ENCODE peak calls at places on chromosomes 4 and X, in nine cellular contexts. T is PC-3, P is HFFc6, I is brain microvascular endothelial cell, Y is NB4, U is left lung, L is lower lobe of right lung, Z is GM23338, J is adrenal gland. A is an unnamed sample.

GRCh38 chr4:138310991-138311390 is 68.8 kb upstream of the SLC7A11 start:
- DNase-seq in T (no peak), P (peak; percentile 52), I (peak; percentile 55), Y (no peak), U (no peak), L (no peak), Z (no peak), J (no peak), A (no peak)

GRCh38 chrX:101931104-101931493 is 728 bp downstream of the ZMAT1 start:
- DNase-seq in T (no peak), P (no peak), I (no peak), Y (no peak), U (no peak), L (no peak), Z (peak; percentile 44), J (no peak), A (no peak)

GRCh38 chr4:3009422-3009821 is 46.1 kb downstream of the GRK4 start:
- DNase-seq in T (no peak), P (no peak), I (no peak), Y (peak; percentile 40), U (no peak), L (no peak), Z (peak; percentile 68), J (no peak), A (no peak)

GRCh38 chr4:123811763-123812390 is 415.3 kb downstream of the SPRY1 start:
- DNase-seq in T (no peak), P (no peak), I (no peak), Y (no peak), U (no peak), L (no peak), Z (no peak), J (no peak), A (no peak)

GRCh38 chr4:156751486-156751885 is 220.1 kb downstream of the PDGFC start:
- DNase-seq in T (peak; percentile 62), P (peak; percentile 63), I (peak; percentile 20), Y (no peak), U (no peak), L (no peak), Z (no peak), J (no peak), A (no peak)

GRCh38 chrX:37912797-37913196 is 65.4 kb upstream of the DYNLT3 start:
- DNase-seq in T (no peak), P (no peak), I (no peak), Y (no peak), U (no peak), L (no peak), Z (no peak), J (no peak), A (no peak)

GRCh38 chr4:3317656-3318211 is 24.9 kb downstream of the RGS12 start:
- DNase-seq in T (no peak), P (no peak), I (no peak), Y (no peak), U (no peak), L (no peak), Z (no peak), J (peak; percentile 10), A (no peak)

GRCh38 chr4:25457053-25457715 is 80.1 kb downstream of the ANAPC4 start:
- DNase-seq in T (peak; percentile 65), P (peak; percentile 36), I (no peak), Y (no peak), U (no peak), L (no peak), Z (no peak), J (no peak), A (no peak)

GRCh38 chr4:175035907-175036306 is 117.7 kb downstream of the ADAM29 start:
- DNase-seq in T (peak; percentile 66), P (no peak), I (peak; percentile 85), Y (no peak), U (no peak), L (no peak), Z (no peak), J (no peak), A (no peak)

GRCh38 chrX:100635989-100636320 is 651 bp downstream of the TSPAN6 start:
- DNase-seq in T (no peak), P (no peak), I (no peak), Y (no peak), U (no peak), L (no peak), Z (peak; percentile 38), J (no peak), A (no peak)

GRCh38 chr4:76738081-76738931 is 159.6 kb downstream of the SOWAHB start:
- DNase-seq in T (no peak), P (peak; percentile 94), I (no peak), Y (no peak), U (no peak), L (no peak), Z (no peak), J (peak; percentile 73), A (no peak)

DNA sequence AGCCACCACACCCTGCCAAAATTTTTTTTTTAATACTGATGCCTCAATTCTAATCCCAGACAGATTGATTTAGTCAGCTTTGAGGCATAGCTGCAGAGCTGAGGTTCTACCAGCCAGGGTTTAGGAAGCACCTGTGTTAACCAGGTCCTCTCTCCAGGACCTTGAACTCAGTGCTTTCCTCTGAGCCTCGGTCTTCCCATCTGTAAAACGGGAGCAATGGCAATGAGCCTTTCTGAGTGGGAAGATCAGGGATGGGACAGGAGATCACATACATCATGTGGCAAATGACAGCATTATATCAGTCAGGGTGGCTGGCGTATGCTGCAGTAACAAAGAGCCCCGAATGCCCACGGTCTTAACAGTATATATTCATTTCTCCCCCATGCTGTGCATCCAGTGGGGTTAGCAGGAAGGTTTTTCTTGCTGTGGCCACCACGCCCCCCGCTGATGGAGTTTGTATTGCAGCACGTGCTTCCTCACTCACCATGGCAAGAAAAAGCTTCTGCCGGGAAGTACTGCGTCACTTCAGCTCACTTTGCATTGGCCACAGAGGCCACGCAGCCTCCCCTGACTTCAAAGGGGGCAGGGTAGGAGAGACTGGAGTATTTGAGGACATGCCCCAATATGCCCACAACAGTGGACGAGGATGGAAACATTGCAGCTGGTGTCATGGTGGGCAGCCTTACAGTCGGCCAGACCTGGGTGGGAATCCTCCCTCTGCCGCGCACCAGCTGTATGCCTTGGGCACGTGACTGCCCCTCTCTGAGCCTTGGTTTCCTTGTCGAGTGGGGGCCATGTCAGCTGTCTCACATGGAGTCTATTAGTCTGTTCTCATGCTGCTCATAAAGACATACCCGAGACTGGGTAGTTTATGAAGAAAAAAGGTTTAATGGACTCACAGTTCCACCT is 24.1 kb upstream of the MRFAP1 start:
- DNase-seq in T (no peak), P (no peak), I (no peak), Y (peak; percentile 33), U (no peak), L (no peak), Z (peak; percentile 33), J (no peak), A (no peak)
- TF ChIP-seq CTCF in T (no peak), P (no peak), I (no peak), Y (no peak), U (no peak), L (no peak), Z (peak; percentile 24), J (no peak), A (no peak)

GRCh38 chrX:16993791-16994318 is 47.4 kb downstream of the REPS2 start:
- DNase-seq in T (peak; percentile 4), P (no peak), I (no peak), Y (peak; percentile 8), U (no peak), L (no peak), Z (peak; percentile 17), J (no peak), A (no peak)
- TF ChIP-seq CTCF in T (peak; percentile 50), P (no peak), I (peak; percentile 46), Y (peak; percentile 30), U (no peak), L (no peak), Z (peak; percentile 55), J (no peak), A (no peak)

DNA sequence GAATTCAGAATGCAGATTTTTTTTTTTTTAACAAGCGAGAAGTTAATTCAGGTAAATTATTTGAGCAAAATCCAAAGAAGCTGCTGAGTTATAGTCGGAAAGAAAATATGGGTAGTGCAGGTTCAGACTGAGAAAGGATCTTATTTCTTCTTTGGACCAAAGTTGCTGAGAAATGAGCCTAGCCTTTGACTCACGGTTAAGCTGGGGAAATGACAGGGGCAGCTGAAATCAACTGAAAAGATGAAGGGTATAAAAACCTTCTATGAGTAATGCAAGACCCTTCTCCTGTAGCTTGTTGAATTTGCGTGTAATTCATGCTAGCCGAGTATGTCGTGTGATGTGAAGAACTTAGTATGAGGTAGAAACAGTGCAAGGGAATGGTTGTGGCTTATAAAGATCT is 63.0 kb downstream of the KIAA0232 start:
- DNase-seq in T (no peak), P (no peak), I (no peak), Y (no peak), U (no peak), L (no peak), Z (no peak), J (no peak), A (no peak)
- TF ChIP-seq CTCF in T (no peak), P (no peak), I (no peak), Y (no peak), U (no peak), L (no peak), Z (no peak), J (no peak), A (no peak)

GRCh38 chr4:7155611-7156071 is 36.7 kb upstream of the SORCS2 start:
- DNase-seq in T (no peak), P (no peak), I (no peak), Y (no peak), U (peak; percentile 55), L (peak; percentile 47), Z (no peak), J (peak; percentile 66), A (peak; percentile 36)

GRCh38 chr4:7157140-7157488 is 35.2 kb upstream of the SORCS2 start:
- DNase-seq in T (no peak), P (no peak), I (no peak), Y (no peak), U (no peak), L (no peak), Z (no peak), J (no peak), A (no peak)

GRCh38 chr4:7157666-7158065 is 34.7 kb upstream of the SORCS2 start:
- DNase-seq in T (no peak), P (no peak), I (no peak), Y (no peak), U (no peak), L (no peak), Z (no peak), J (no peak), A (no peak)

GRCh38 chr4:7158081-7158750 is 34.1 kb upstream of the SORCS2 start:
- DNase-seq in T (no peak), P (no peak), I (no peak), Y (no peak), U (no peak), L (no peak), Z (no peak), J (no peak), A (peak; percentile 20)

DNA sequence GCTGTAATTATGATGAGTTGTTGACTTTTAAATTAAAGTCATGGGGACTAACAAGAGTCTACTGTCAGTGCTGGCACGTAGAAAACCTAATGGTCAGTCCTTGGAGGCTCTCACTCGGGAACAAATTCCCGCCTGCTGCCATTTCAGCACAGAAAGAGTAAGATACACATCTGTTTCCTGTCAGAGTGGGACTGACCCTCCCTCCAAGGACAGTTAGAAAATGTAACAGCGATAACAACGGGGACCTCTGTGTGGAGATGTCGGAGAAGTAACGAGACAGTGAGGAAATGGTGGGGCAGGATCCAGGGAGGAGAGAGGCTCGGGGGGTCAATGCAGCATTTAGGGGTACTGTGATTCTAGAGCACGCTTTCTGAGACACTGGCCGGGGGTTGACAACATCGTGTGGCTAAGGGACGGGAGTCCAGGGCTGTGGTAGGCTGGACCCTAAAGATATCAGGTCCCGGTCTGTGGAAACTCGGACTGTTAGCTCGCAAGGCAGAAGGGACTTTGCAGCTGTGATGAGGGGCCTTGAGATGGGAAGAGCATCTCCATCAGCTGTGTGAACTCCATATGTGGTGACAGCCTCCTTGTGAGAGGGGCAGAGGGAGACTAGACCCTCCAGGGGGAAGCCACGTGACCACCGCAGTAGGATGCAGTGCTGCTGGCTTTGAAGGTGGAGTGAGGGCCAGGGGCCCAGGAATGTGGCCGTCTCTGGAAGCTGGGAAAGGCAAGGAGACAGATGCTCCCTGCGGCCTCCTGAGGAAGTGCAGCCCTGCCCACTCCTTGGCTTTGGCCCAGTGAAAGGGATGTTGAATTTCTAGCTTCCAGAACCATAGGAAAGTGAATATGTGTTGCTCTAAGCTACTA is 35.8 kb upstream of the SORCS2 start:
- DNase-seq in T (peak; percentile 37), P (no peak), I (peak; percentile 26), Y (no peak), U (peak; percentile 1), L (peak; percentile 1), Z (peak; percentile 73), J (peak; percentile 34), A (peak; percentile 48)
- TF ChIP-seq CTCF in T (peak; percentile 52), P (peak; percentile 61), I (peak; percentile 86), Y (no peak), U (peak; percentile 45), L (peak; percentile 60), Z (peak; percentile 48), J (peak; percentile 56), A (peak; percentile 63)